ENCODE peak calls at places on chromosome 4, in eight cellular contexts. One of them, this sample, is unnamed.
A peak's percentile ranks its signal among the peaks of the same experiment; 100 is the strongest.

GRCh38 chr4:63795301-63795700 is 613.9 kb downstream of the TECRL start:
- DNase-seq in stimulated activated CD8-positive, alpha-beta memory T cell treated with anti-CD3 and anti-CD28 coated beads, Interleukin-7, amount 100 ng/mL, for 48 hours: no peak
- DNase-seq in C1 segment of cervical spinal cord: no peak
- DNase-seq in left colon: no peak
- DNase-seq in mucosa of gallbladder: no peak
- DNase-seq in activated CD4-positive, CD25-positive, alpha-beta regulatory T cell: no peak
- DNase-seq in A549: no peak
- DNase-seq in effector memory CD8-positive, alpha-beta T cell: no peak
- DNase-seq in this sample: no peak

GRCh38 chr4:185424905-185425599 is 712 bp downstream of the UFSP2 start:
- DNase-seq in left colon: no peak
- DNase-seq in stimulated activated CD8-positive, alpha-beta memory T cell treated with anti-CD3 and anti-CD28 coated beads, Interleukin-7, amount 100 ng/mL, for 48 hours: no peak
- DNase-seq in effector memory CD8-positive, alpha-beta T cell: no peak
- DNase-seq in activated CD4-positive, CD25-positive, alpha-beta regulatory T cell: no peak
- DNase-seq in C1 segment of cervical spinal cord: no peak
- DNase-seq in mucosa of gallbladder: no peak
- DNase-seq in A549: no peak
- DNase-seq in this sample: peak; percentile 14

GRCh38 chr4:184666670-184667069 is 17.1 kb downstream of the PRIMPOL start:
- DNase-seq in stimulated activated CD8-positive, alpha-beta memory T cell treated with anti-CD3 and anti-CD28 coated beads, Interleukin-7, amount 100 ng/mL, for 48 hours: no peak
- DNase-seq in mucosa of gallbladder: no peak
- DNase-seq in C1 segment of cervical spinal cord: no peak
- DNase-seq in left colon: no peak
- DNase-seq in A549: no peak
- DNase-seq in effector memory CD8-positive, alpha-beta T cell: no peak
- DNase-seq in activated CD4-positive, CD25-positive, alpha-beta regulatory T cell: no peak
- DNase-seq in this sample: no peak

GRCh38 chr4:16667464-16667863 is 231.0 kb downstream of the LDB2 start:
- DNase-seq in activated CD4-positive, CD25-positive, alpha-beta regulatory T cell: no peak
- DNase-seq in A549: no peak
- DNase-seq in left colon: no peak
- DNase-seq in effector memory CD8-positive, alpha-beta T cell: no peak
- DNase-seq in stimulated activated CD8-positive, alpha-beta memory T cell treated with anti-CD3 and anti-CD28 coated beads, Interleukin-7, amount 100 ng/mL, for 48 hours: no peak
- DNase-seq in mucosa of gallbladder: no peak
- DNase-seq in C1 segment of cervical spinal cord: no peak
- DNase-seq in this sample: no peak

GRCh38 chr4:7759221-7759620 is 180.4 kb downstream of the AFAP1 start:
- DNase-seq in left colon: no peak
- DNase-seq in mucosa of gallbladder: no peak
- DNase-seq in effector memory CD8-positive, alpha-beta T cell: peak; percentile 51
- DNase-seq in stimulated activated CD8-positive, alpha-beta memory T cell treated with anti-CD3 and anti-CD28 coated beads, Interleukin-7, amount 100 ng/mL, for 48 hours: peak; percentile 58
- DNase-seq in activated CD4-positive, CD25-positive, alpha-beta regulatory T cell: no peak
- DNase-seq in C1 segment of cervical spinal cord: no peak
- DNase-seq in A549: no peak
- DNase-seq in this sample: no peak

GRCh38 chr4:38385286-38386010 is 278.6 kb upstream of the KLF3 start:
- DNase-seq in left colon: no peak
- DNase-seq in C1 segment of cervical spinal cord: no peak
- DNase-seq in mucosa of gallbladder: peak; percentile 57
- DNase-seq in effector memory CD8-positive, alpha-beta T cell: no peak
- DNase-seq in activated CD4-positive, CD25-positive, alpha-beta regulatory T cell: no peak
- DNase-seq in A549: peak; percentile 41
- DNase-seq in stimulated activated CD8-positive, alpha-beta memory T cell treated with anti-CD3 and anti-CD28 coated beads, Interleukin-7, amount 100 ng/mL, for 48 hours: no peak
- DNase-seq in this sample: no peak

GRCh38 chr4:55005910-55006309 is 119.5 kb downstream of the KDR start:
- DNase-seq in C1 segment of cervical spinal cord: no peak
- DNase-seq in effector memory CD8-positive, alpha-beta T cell: no peak
- DNase-seq in activated CD4-positive, CD25-positive, alpha-beta regulatory T cell: no peak
- DNase-seq in mucosa of gallbladder: no peak
- DNase-seq in left colon: no peak
- DNase-seq in stimulated activated CD8-positive, alpha-beta memory T cell treated with anti-CD3 and anti-CD28 coated beads, Interleukin-7, amount 100 ng/mL, for 48 hours: no peak
- DNase-seq in A549: no peak
- DNase-seq in this sample: no peak

GRCh38 chr4:141350122-141350904 is 129.6 kb downstream of the ZNF330 start:
- DNase-seq in stimulated activated CD8-positive, alpha-beta memory T cell treated with anti-CD3 and anti-CD28 coated beads, Interleukin-7, amount 100 ng/mL, for 48 hours: no peak
- DNase-seq in effector memory CD8-positive, alpha-beta T cell: no peak
- DNase-seq in activated CD4-positive, CD25-positive, alpha-beta regulatory T cell: no peak
- DNase-seq in A549: peak; percentile 92
- DNase-seq in mucosa of gallbladder: peak; percentile 87
- DNase-seq in left colon: peak; percentile 88
- DNase-seq in C1 segment of cervical spinal cord: no peak
- DNase-seq in this sample: no peak

GRCh38 chr4:169215656-169216055 is 55.1 kb downstream of the SH3RF1 start:
- DNase-seq in left colon: no peak
- DNase-seq in mucosa of gallbladder: no peak
- DNase-seq in effector memory CD8-positive, alpha-beta T cell: no peak
- DNase-seq in C1 segment of cervical spinal cord: no peak
- DNase-seq in stimulated activated CD8-positive, alpha-beta memory T cell treated with anti-CD3 and anti-CD28 coated beads, Interleukin-7, amount 100 ng/mL, for 48 hours: no peak
- DNase-seq in activated CD4-positive, CD25-positive, alpha-beta regulatory T cell: no peak
- DNase-seq in A549: no peak
- DNase-seq in this sample: no peak

This sample was measured in naive B cell.